ENCODE peak calls at places on chromosomes 16 and 17, in four cellular contexts. R is neural progenitor cell, O is brain microvascular endothelial cell, U is left lung. Z is an unnamed sample.

GRCh38 chr17:29251969-29252866 is 5.6 kb downstream of the CRYBA1 start:
- DNase-seq in R (peak), O (no peak), U (no peak), Z (peak)

GRCh38 chr16:31453255-31454204 is 5.8 kb upstream of the ARMC5 start:
- DNase-seq in R (peak), O (peak), U (no peak), Z (peak)

GRCh38 chr17:19418312-19418992 is 7.4 kb downstream of the RNF112 start:
- DNase-seq in R (no peak), O (peak), U (no peak), Z (no peak)

GRCh38 chr16:23148166-23148512 is 1.1 kb downstream of the USP31 start:
- DNase-seq in R (no peak), O (no peak), U (no peak), Z (no peak)

GRCh38 chr16:11700264-11701029 is 32.2 kb downstream of the SNN start:
- DNase-seq in R (no peak), O (no peak), U (no peak), Z (no peak)

GRCh38 chr16:10083301-10083700 is 98.9 kb downstream of the GRIN2A start:
- DNase-seq in R (no peak), O (no peak), U (no peak), Z (no peak)

GRCh38 chr16:624522-625401 is 6.0 kb upstream of the WFIKKN1 start:
- DNase-seq in R (no peak), O (no peak), U (peak), Z (no peak)

GRCh38 chr16:35182943-35183550 is 1723.6 kb downstream of the TP53TG3F start:
- DNase-seq in R (no peak), O (no peak), U (no peak), Z (no peak)

GRCh38 chr17:37133131-37133530 is 184.4 kb downstream of the AATF start:
- DNase-seq in R (no peak), O (no peak), U (no peak), Z (no peak)

GRCh38 chr17:11555530-11555929 is 42.7 kb upstream of the DNAH9 start:
- DNase-seq in R (no peak), O (no peak), U (no peak), Z (no peak)

GRCh38 chr16:22183901-22184614 is 21.8 kb downstream of the SDR42E2 start:
- DNase-seq in R (peak), O (no peak), U (no peak), Z (no peak)

GRCh38 chr17:28949185-28950016 is 1.9 kb downstream of the PHF12 start:
- DNase-seq in R (peak), O (peak), U (peak), Z (peak)

GRCh38 chr17:3893720-3894116 is 865 bp upstream of the CAMKK1 start:
- DNase-seq in R (no peak), O (no peak), U (no peak), Z (no peak)

GRCh38 chr17:15965510-15965909 is 20.6 kb downstream of the ADORA2B start:
- DNase-seq in R (peak), O (no peak), U (no peak), Z (no peak)

GRCh38 chr17:28978016-28978415 is 26.7 kb upstream of the PHF12 start:
- DNase-seq in R (no peak), O (no peak), U (no peak), Z (no peak)

GRCh38 chr16:54720259-54720658 is 210.4 kb upstream of the IRX5 start:
- DNase-seq in R (no peak), O (no peak), U (no peak), Z (peak)

GRCh38 chr17:77521076-77521475 is 380.3 kb downstream of the SEC14L1 start:
- DNase-seq in R (no peak), O (no peak), U (no peak), Z (no peak)

GRCh38 chr16:83771306-83771942 is 36.4 kb upstream of the HSBP1 start:
- DNase-seq in R (no peak), O (no peak), U (no peak), Z (no peak)

GRCh38 chr17:57638284-57638683 is 106.8 kb downstream of the CCDC182 start:
- DNase-seq in R (no peak), O (no peak), U (no peak), Z (no peak)

GRCh38 chr17:79930786-79931516 is 91.7 kb upstream of the CBX4 start:
- DNase-seq in R (peak), O (no peak), U (no peak), Z (no peak)

GRCh38 chr17:18961634-18962493 is 9.9 kb downstream of the SLC5A10 start:
- DNase-seq in R (no peak), O (peak), U (peak), Z (no peak)

GRCh38 chr17:8151120-8151640 is 1.0 kb downstream of the PER1 start:
- DNase-seq in R (peak), O (peak), U (peak), Z (no peak)

GRCh38 chr17:55430531-55431228 is 9.0 kb upstream of the MMD start:
- DNase-seq in R (no peak), O (no peak), U (no peak), Z (no peak)

GRCh38 chr16:30652005-30652296 is 1.2 kb downstream of the PRR14 start:
- DNase-seq in R (no peak), O (no peak), U (no peak), Z (no peak)

GRCh38 chr17:7408341-7408740 is 696 bp downstream of the NLGN2 start:
- DNase-seq in R (no peak), O (no peak), U (no peak), Z (no peak)

GRCh38 chr17:4199818-4200402 is 56.9 kb downstream of the CYB5D2 start:
- DNase-seq in R (peak), O (no peak), U (no peak), Z (peak)

GRCh38 chr17:45775148-45775547 is 9.0 kb upstream of the CRHR1 start:
- DNase-seq in R (no peak), O (no peak), U (no peak), Z (no peak)

GRCh38 chr17:4892499-4893221 is 6.7 kb upstream of the C17orf107 start:
- DNase-seq in R (no peak), O (no peak), U (peak), Z (no peak)

GRCh38 chr17:5971969-5972368 is 98.2 kb upstream of the WSCD1 start:
- DNase-seq in R (no peak), O (no peak), U (no peak), Z (no peak)

GRCh38 chr17:72120878-72121163 is at the start of gene SOX9:
- DNase-seq in R (peak), O (peak), U (peak), Z (peak)

GRCh38 chr17:8724451-8724850 is 20.2 kb downstream of the CCDC42 start:
- DNase-seq in R (no peak), O (no peak), U (no peak), Z (no peak)

GRCh38 chr16:23434380-23434779 is 18.6 kb downstream of the COG7 start:
- DNase-seq in R (peak), O (no peak), U (no peak), Z (peak)

GRCh38 chr17:66548158-66548557 is 245.7 kb downstream of the PRKCA start:
- DNase-seq in R (no peak), O (no peak), U (no peak), Z (no peak)

GRCh38 chr17:19542247-19542646 is 8.6 kb downstream of the SLC47A1 start:
- DNase-seq in R (no peak), O (no peak), U (no peak), Z (no peak)

GRCh38 chr17:76458580-76459490 is 5.9 kb upstream of the UBE2O start:
- DNase-seq in R (peak), O (peak), U (no peak), Z (peak)

GRCh38 chr17:205176-205538 is 23.7 kb upstream of the DOC2B start:
- DNase-seq in R (no peak), O (no peak), U (no peak), Z (no peak)

DNA sequence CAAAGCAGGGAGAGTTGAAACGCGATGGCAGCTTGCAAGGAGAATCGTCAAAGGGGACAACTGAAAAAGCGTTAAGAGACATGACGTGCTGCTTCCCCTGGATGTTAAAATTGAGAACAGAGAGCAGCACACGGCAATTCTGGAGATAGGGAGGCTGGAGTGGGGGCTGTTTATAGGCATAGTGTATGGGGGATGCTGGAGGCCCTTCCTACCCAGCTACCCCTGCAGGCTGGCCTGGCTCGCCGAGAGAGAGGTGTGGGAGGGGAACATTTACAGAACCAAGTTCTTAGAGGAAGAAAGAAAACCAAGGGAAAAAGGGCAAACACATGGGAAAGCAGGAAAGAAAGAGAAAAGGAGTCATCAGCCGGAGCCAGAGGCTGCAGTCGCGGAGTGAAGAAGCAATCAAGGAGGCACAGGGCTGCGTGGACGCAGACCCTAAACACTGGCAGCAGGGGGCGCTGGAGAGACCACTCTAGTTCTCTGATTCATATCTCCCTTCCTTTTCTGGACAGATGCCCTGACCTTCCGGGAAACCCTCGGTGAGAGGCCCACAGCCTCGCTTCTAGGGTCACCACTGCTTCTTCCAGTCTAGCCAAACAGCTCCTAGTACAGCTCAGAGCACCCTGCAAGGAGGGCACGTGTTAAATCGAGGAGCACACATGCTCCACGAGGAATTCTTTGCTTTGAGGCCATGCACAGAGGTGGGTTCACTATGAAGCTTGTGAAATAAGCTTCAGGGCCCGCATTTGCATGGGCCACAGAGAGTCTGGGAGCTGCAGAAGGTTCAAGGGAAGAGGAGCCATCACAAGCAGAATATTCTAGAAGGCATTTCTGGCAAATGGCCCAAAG is 55.6 kb downstream of the MYH13 start:
- DNase-seq in R (peak), O (peak), U (peak), Z (no peak)
- TF ChIP-seq CTCF in R (peak), O (peak), U (peak), Z (no peak)

GRCh38 chr17:49575524-49576120 is at the start of gene NXPH3:
- DNase-seq in R (peak), O (peak), U (peak), Z (peak)

GRCh38 chr17:49576121-49576905 is 642 bp downstream of the NXPH3 start:
- DNase-seq in R (peak), O (no peak), U (no peak), Z (peak)

GRCh38 chr17:49577651-49577935 is 1.9 kb downstream of the NXPH3 start:
- DNase-seq in R (no peak), O (no peak), U (no peak), Z (no peak)

GRCh38 chr17:49577978-49578893 is 2.6 kb downstream of the NXPH3 start:
- DNase-seq in R (no peak), O (no peak), U (no peak), Z (no peak)

GRCh38 chr17:49576906-49577650 is 1.4 kb downstream of the NXPH3 start:
- DNase-seq in R (no peak), O (no peak), U (no peak), Z (no peak)
- H3K27ac ChIP-seq in R (no peak), O (no peak), U (no peak), Z (no peak)

DNA sequence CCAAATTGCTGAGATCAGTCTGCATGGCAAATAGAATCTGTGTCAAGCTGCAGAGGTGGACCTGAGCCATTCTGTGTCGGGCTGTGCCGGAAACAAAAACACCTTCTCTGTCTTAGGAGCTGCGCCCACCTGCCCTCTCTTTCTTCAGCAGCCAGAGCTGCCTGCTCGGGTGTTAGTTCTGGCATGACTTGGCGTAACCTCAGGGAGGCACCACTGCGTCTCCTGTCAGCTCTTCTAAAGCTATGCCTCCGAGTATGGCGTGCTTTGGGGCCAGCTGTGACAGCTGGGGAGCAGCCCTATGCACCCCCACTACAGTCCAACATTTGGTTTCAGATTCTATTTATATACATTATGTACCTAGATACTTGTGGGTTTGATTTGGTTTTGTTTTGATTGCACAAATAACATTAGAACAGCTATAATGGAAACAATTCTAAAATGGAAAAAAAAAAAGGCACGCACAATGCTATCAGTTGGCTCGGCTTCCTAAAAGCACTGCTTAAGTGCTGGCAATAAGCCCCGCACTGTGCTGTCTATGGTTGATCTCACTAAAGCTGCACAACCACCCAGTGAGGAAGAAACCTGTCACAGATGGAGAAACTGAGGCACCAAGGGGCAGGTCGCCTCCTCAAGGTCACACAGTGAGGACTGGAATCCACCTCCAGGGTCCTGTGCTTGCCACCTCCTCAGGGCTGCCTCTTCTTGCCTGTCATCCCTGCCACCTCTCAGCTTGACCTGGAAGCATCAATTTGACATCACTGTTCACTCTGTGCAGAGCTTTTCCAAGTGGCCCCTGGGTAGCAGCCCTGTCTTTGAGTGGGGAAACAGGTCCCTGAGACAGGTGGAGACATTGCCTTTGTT is 18.7 kb upstream of the ADGRG1 start:
- DNase-seq in R (no peak), O (no peak), U (no peak), Z (no peak)
- TF ChIP-seq CTCF in R (peak), O (no peak), U (no peak), Z (no peak)

GRCh38 chr17:47223007-47223406 is 13.9 kb downstream of the MYL4 start:
- DNase-seq in R (no peak), O (no peak), U (no peak), Z (peak)
- H3K27ac ChIP-seq in R (no peak), O (no peak), U (no peak), Z (no peak)

DNA sequence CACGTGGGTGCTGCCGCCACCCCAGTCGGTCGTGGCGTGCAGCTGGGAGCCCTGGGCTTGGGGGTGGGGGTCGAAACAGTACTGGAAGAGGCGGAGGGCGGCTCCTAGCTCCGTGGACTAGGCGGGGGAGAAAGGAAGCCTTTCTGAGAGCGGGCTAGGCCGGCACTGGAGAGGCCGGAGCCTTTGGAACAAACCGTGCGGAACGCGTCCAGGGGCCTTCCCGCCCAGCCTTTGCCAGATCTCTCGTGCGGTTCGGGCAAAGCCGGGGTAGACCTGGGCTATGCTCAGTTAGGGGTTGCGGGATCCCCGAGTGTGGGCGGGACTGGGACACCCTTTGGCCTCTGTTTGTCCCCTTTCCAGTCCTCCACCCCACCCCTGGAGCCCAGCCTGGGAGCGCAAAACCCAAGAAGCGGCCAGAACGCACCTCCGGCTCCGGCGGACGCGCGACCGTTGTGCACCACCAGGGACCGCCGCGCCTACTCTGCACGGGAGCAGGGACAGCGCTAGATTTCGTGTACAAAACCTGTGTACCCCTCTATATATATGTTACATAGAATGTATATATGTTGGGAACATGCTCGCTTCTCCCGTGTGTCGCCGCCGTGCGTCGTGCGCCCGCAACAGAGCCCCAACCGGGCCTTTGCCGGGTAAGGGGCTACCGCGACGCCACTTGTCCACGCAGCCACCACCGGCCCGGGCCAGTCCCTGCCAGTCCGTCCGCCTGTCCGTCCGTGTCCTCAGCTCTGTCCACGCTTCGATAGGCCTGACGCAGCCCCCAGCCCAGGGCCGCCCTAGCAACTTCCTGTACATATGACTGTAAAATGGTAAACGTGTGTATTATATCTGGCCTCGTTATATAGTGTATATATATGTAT is 26.2 kb downstream of the SREBF1 start:
- DNase-seq in R (peak), O (no peak), U (peak), Z (no peak)
- TF ChIP-seq CTCF in R (peak), O (no peak), U (no peak), Z (no peak)

GRCh38 chr17:27455569-27455913 is 707 bp upstream of the KSR1 start:
- DNase-seq in R (no peak), O (no peak), U (no peak), Z (no peak)

GRCh38 chr17:27457731-27458523 is 1.7 kb downstream of the KSR1 start:
- DNase-seq in R (peak), O (no peak), U (no peak), Z (no peak)

GRCh38 chr17:27456681-27457404 is 595 bp downstream of the KSR1 start:
- DNase-seq in R (peak), O (no peak), U (peak), Z (no peak)

GRCh38 chr17:27457405-27457730 is 1.1 kb downstream of the KSR1 start:
- DNase-seq in R (no peak), O (no peak), U (no peak), Z (no peak)

GRCh38 chr17:27455914-27456680 is at the start of gene KSR1:
- DNase-seq in R (peak), O (peak), U (peak), Z (peak)
- H3K27ac ChIP-seq in R (peak), O (peak), U (peak), Z (peak)

GRCh38 chr17:63542942-63543821 is 7.1 kb upstream of the DCAF7 start:
- DNase-seq in R (no peak), O (no peak), U (peak), Z (no peak)
- TF ChIP-seq CTCF in R (no peak), O (no peak), U (no peak), Z (no peak)

GRCh38 chr17:17154981-17155380 is 51.2 kb downstream of the PLD6 start:
- DNase-seq in R (no peak), O (no peak), U (peak), Z (no peak)
- H3K27ac ChIP-seq in R (no peak), O (no peak), U (no peak), Z (peak)

DNA sequence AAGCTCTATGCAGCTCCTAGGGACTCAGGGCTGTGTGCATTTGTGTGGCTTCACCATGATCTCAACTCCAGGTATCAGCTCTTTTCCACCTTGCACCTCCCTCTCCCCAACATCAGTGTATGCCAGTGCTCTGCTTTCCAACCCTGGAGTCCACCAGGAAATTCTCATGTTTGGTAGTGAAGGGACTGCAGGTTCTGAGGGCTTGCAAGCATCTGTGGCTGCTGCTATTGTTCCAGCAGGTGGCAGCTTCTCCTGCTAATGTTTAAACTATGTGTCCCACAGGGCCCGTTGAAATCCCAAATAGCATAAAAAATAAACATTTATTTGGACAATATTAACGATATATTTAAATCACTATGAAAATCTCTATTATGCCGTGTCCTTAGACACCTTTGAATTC is 82.0 kb downstream of the RGS9 start:
- DNase-seq in R (no peak), O (no peak), U (no peak), Z (no peak)
- TF ChIP-seq CTCF in R (peak), O (peak), U (no peak), Z (no peak)

GRCh38 chr16:63617990-63618763 is 1503.7 kb downstream of the CDH11 start:
- DNase-seq in R (no peak), O (no peak), U (peak), Z (no peak)

GRCh38 chr16:63623551-63624039 is 1498.3 kb downstream of the CDH11 start:
- DNase-seq in R (no peak), O (no peak), U (no peak), Z (no peak)

GRCh38 chr16:63617047-63617989 is 1504.5 kb downstream of the CDH11 start:
- DNase-seq in R (no peak), O (peak), U (peak), Z (no peak)

GRCh38 chr16:63614421-63614820 is 1507.4 kb downstream of the CDH11 start:
- DNase-seq in R (no peak), O (peak), U (no peak), Z (no peak)

GRCh38 chr16:63618896-63619295 is 1503.0 kb downstream of the CDH11 start:
- DNase-seq in R (no peak), O (no peak), U (no peak), Z (no peak)
- H3K27ac ChIP-seq in R (no peak), O (no peak), U (no peak), Z (no peak)